ENCODE peak calls at places on chromosome 16, in four cellular contexts. X is NCI-H2171, U is skeletal muscle cell, V is iris pigment epithelial cell. L is an unnamed sample.

GRCh38 chr16:30996324-30996999 is 11.5 kb downstream of the HSD3B7 start:
- DNase-seq in U (no peak), X (no peak), V (no peak), L (no peak)

GRCh38 chr16:66566051-66566901 is at the start of gene CMTM1:
- DNase-seq in X (no peak), V (no peak), U (no peak), L (no peak)

GRCh38 chr16:50627419-50627818 is 53.7 kb downstream of the SNX20 start:
- DNase-seq in X (peak), V (peak), U (no peak), L (no peak)

GRCh38 chr16:15055141-15056053 is 477 bp downstream of the NTAN1 start:
- DNase-seq in X (peak), V (peak), U (no peak), L (no peak)

GRCh38 chr16:4865231-4865860 is 18.1 kb downstream of the UBN1 start:
- DNase-seq in X (no peak), U (no peak), V (no peak), L (no peak)

GRCh38 chr16:84520778-84521770 is 16.6 kb upstream of the MEAK7 start:
- DNase-seq in X (peak), U (no peak), V (no peak), L (no peak)

GRCh38 chr16:83624436-83625120 is 183.2 kb upstream of the HSBP1 start:
- DNase-seq in U (no peak), V (no peak), X (no peak), L (no peak)

GRCh38 chr16:64321881-64322280 is 800.0 kb downstream of the CDH11 start:
- DNase-seq in X (no peak), V (no peak), U (no peak), L (no peak)

GRCh38 chr16:11084484-11085024 is 140.2 kb downstream of the CLEC16A start:
- DNase-seq in X (no peak), U (peak), V (peak), L (no peak)

GRCh38 chr16:78993342-78993741 is 607.2 kb downstream of the MAF start:
- DNase-seq in V (no peak), U (no peak), X (no peak), L (no peak)

GRCh38 chr16:28990375-28991040 is 5.7 kb downstream of the LAT start:
- DNase-seq in U (no peak), X (no peak), V (no peak), L (no peak)

L was measured in NCI-H1048.